ENCODE peak calls at places on chromosomes 3 and 15, in five cellular contexts. O is K562, N is SK-N-SH, F is esophagus muscularis mucosa, R is transverse colon. W is an unnamed sample.

GRCh38 chr3:31878231-31878838 is 102.7 kb downstream of the OSBPL10 start:
- DNase-seq in R (no peak), O (no peak), N (no peak), F (no peak), W (no peak)

GRCh38 chr15:69193948-69194827 is 33.8 kb downstream of the GLCE start:
- DNase-seq in R (no peak), O (no peak), N (no peak), F (no peak), W (no peak)

GRCh38 chr15:36365963-36366362 is 213.5 kb upstream of the CDIN1 start:
- DNase-seq in F (no peak), N (no peak), O (no peak), R (no peak), W (no peak)

GRCh38 chr15:100167884-100168375 is 173.8 kb downstream of the ADAMTS17 start:
- DNase-seq in R (no peak), O (no peak), N (no peak), F (no peak), W (no peak)

GRCh38 chr15:64461577-64462162 is 1.3 kb downstream of the ZNF609 start:
- DNase-seq in F (no peak), O (peak; percentile 93), R (no peak), N (peak; percentile 49), W (no peak)

GRCh38 chr3:23546186-23546585 is 259.6 kb upstream of the UBE2E1 start:
- DNase-seq in O (no peak), R (no peak), N (no peak), F (no peak), W (no peak)

GRCh38 chr3:10777627-10778026 is 38.4 kb upstream of the SLC6A11 start:
- DNase-seq in R (no peak), N (no peak), O (no peak), F (no peak), W (no peak)

GRCh38 chr15:75249726-75250125 is 8.4 kb upstream of the GOLGA6C start:
- DNase-seq in F (no peak), R (no peak), O (no peak), N (no peak), W (no peak)

GRCh38 chr3:104628185-104628789 is 738.4 kb upstream of the ALCAM start:
- DNase-seq in N (peak; percentile 37), O (peak; percentile 2), F (no peak), R (no peak), W (no peak)

GRCh38 chr3:4834403-4834866 is 144.8 kb upstream of the BHLHE40 start:
- DNase-seq in N (no peak), R (peak; percentile 72), F (no peak), O (no peak), W (no peak)

GRCh38 chr3:171162986-171163723 is 136.6 kb upstream of the SLC2A2 start:
- DNase-seq in F (no peak), R (no peak), O (peak; percentile 49), N (no peak), W (no peak)

GRCh38 chr3:46897829-46898320 is 20.4 kb downstream of the PTH1R start:
- DNase-seq in N (no peak), F (no peak), O (no peak), R (no peak), W (no peak)

GRCh38 chr3:102741105-102741504 is 306.3 kb downstream of the ZPLD1 start:
- DNase-seq in N (no peak), R (no peak), F (no peak), O (no peak), W (no peak)

GRCh38 chr3:157151627-157152026 is 8.3 kb downstream of the CCNL1 start:
- DNase-seq in R (no peak), F (no peak), N (no peak), O (peak; percentile 34), W (no peak)

GRCh38 chr3:107429330-107430181 is 52.3 kb downstream of the CCDC54 start:
- DNase-seq in R (peak; percentile 75), F (no peak), N (peak; percentile 82), O (peak; percentile 65), W (peak; percentile 81)

GRCh38 chr3:17623464-17623863 is 119.0 kb downstream of the TBC1D5 start:
- DNase-seq in N (no peak), F (no peak), R (no peak), O (no peak), W (no peak)

GRCh38 chr3:197487911-197488391 is 67.8 kb downstream of the BDH1 start:
- DNase-seq in N (no peak), R (no peak), O (no peak), F (no peak), W (no peak)

GRCh38 chr3:49641921-49642707 is 32.0 kb upstream of the APEH start:
- DNase-seq in O (no peak), N (no peak), F (no peak), R (no peak), W (no peak)

GRCh38 chr3:128133273-128133883 is 9.8 kb upstream of the RUVBL1 start:
- DNase-seq in O (no peak), F (no peak), N (peak; percentile 44), R (peak; percentile 25), W (no peak)

GRCh38 chr15:51046799-51047449 is 47.8 kb downstream of the TNFAIP8L3 start:
- DNase-seq in R (peak; percentile 65), O (no peak), F (peak; percentile 90), N (no peak), W (peak; percentile 88)

GRCh38 chr3:151660890-151661289 is 72.8 kb upstream of the AADACL2 start:
- DNase-seq in N (peak; percentile 4), O (no peak), F (no peak), R (no peak), W (no peak)

GRCh38 chr3:64593350-64593749 is 94.5 kb downstream of the ADAMTS9 start:
- DNase-seq in R (no peak), F (no peak), N (no peak), O (no peak), W (no peak)

GRCh38 chr3:54858386-54858785 is 69.5 kb downstream of the LRTM1 start:
- DNase-seq in F (no peak), R (no peak), N (no peak), O (no peak), W (no peak)

GRCh38 chr15:100106732-100107131 is 235.0 kb downstream of the ADAMTS17 start:
- DNase-seq in F (no peak), O (no peak), N (peak; percentile 85), R (no peak), W (no peak)

GRCh38 chr3:45803252-45803935 is 7.1 kb upstream of the SLC6A20 start:
- DNase-seq in R (no peak), N (no peak), F (no peak), O (no peak), W (no peak)

GRCh38 chr3:162544246-162544645 is 1047.6 kb downstream of the OTOL1 start:
- DNase-seq in R (no peak), O (no peak), F (no peak), N (no peak), W (no peak)

GRCh38 chr3:139695007-139695406 is 17.2 kb upstream of the NMNAT3 start:
- DNase-seq in R (no peak), F (no peak), N (no peak), O (no peak), W (no peak)

GRCh38 chr15:64895285-64896065 is 16.2 kb upstream of the ANKDD1A start:
- DNase-seq in O (no peak), R (peak; percentile 41), N (no peak), F (no peak), W (no peak)

GRCh38 chr15:43872416-43873020 is 45.7 kb downstream of the WDR76 start:
- DNase-seq in N (peak; percentile 62), F (no peak), O (peak; percentile 57), R (peak; percentile 11), W (peak; percentile 15)

GRCh38 chr15:90036343-90036742 is 35.2 kb downstream of the ZNF710 start:
- DNase-seq in F (no peak), R (peak; percentile 9), O (no peak), N (no peak), W (no peak)
- H3K27ac ChIP-seq in F (peak overlapping the region; percentile 69), R (peak overlapping the region; percentile 88), O (no peak overlapping the region), N (no peak overlapping the region), W (no peak overlapping the region)

GRCh38 chr3:130393594-130393993 is 48.1 kb downstream of the COL6A5 start:
- DNase-seq in R (no peak), O (no peak), N (no peak), F (no peak), W (no peak)
- TF ChIP-seq EP300 in R (no peak), O (no peak), N (no peak), F (no peak), W (no peak)

GRCh38 chr3:57604971-57605370 is 7.8 kb upstream of the ARF4 start:
- DNase-seq in R (peak; percentile 31), N (no peak), O (no peak), F (no peak), W (no peak)
- H3K4me1 ChIP-seq in R (peaks cover 5% of the 10 kb centered on the region), N (no peaks in the 10 kb centered on the region), O (peaks cover 6% of the 10 kb centered on the region), F (no peaks in the 10 kb centered on the region), W (no peaks in the 10 kb centered on the region)

DNA sequence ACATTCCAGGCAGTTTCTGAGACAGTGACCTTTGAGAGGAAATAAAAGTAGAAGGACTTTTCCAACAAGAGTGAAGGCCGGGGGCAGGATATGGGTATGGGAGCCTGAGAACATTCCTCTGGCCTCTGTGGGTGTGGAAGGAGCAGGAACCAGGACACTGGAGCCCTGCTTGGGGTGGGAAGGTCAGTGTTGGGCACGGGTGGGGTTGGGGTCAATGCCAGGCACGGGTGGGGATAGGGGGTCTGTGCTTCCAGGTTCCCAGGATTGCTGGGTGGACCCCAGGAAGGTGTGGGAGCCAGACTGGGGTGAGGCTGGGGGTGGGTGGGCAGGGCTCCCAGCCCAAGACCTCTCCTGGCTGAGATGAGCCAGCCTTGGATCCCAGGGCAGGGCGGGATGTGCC is 163.5 kb downstream of the NSMCE3 start:
- DNase-seq in N (no peak), F (no peak), R (no peak), O (no peak), W (no peak)
- H3K27ac ChIP-seq in N (no peak overlapping the region), F (no peak overlapping the region), R (no peak overlapping the region), O (no peak overlapping the region), W (no peak overlapping the region)

DNA sequence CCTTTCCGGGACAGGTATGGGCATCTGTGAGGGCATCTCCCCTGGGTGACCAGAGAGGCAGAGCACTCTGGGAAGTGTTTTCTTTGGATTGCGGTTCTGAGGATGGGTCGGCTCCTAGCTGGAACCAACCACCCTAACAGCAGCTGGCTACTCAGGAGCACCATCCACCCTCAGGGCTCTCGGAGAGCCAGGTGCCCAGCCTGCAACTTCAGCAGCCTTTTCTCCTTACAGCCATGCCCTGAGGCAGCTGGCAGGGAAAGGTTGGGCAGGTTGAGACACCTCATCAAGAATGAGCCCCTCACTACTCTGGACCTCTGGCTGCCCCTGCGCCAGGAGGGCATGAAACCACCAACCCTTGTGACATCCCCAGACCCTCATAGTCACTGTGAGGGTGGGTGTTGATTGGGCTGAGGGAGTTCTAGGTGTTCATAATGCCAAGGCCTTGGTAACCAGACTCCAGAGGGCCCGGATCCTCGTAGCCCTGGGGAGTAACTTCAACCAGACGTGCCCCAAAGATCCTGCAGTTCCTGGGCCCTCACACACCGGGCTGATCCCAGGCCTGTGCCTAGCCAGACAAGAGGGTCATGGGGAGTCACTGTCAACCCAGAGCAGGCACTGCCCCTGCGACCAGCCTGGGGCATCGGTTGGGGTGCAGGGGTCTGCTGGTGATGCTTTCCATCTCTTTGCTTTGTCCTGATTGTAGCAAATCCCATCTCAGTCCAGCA is 114.4 kb upstream of the ABHD17C start:
- DNase-seq in F (no peak), N (no peak), R (no peak), O (no peak), W (no peak)
- TF ChIP-seq EP300 in F (no peak), N (no peak), R (no peak), O (no peak), W (no peak)